ENCODE peak calls at places on chromosomes 6 and 20, in seven cellular contexts. R is HCT116; U is CD8-positive, alpha-beta T cell; X is pancreas; H is upper lobe of right lung; P is lower lobe of right lung; N is left lung. J is an unnamed sample. For H3K4me1, the result is how much of the 10 kb centered on the place peaks cover.

GRCh38 chr20:49283703-49284625 is 6.1 kb upstream of the ZNFX1 start:
- ATAC-seq in N (no peak), R (peak), P (no peak), H (no peak), U (no peak), X (no peak), J (no peak)

GRCh38 chr6:107646176-107646575 is 156.3 kb downstream of the SOBP start:
- ATAC-seq in X (no peak), P (peak), U (no peak), R (no peak), N (peak), H (peak), J (peak)

GRCh38 chr20:32560989-32561830 is 23.9 kb downstream of the NOL4L start:
- ATAC-seq in H (no peak), U (peak), P (no peak), X (peak), R (no peak), N (no peak), J (no peak)

GRCh38 chr20:38085031-38085430 is 51.5 kb downstream of the RPRD1B start:
- ATAC-seq in X (no peak), N (no peak), R (no peak), H (peak), U (no peak), P (no peak), J (peak)

GRCh38 chr6:77290798-77291197 is 172.5 kb downstream of the HTR1B start:
- ATAC-seq in N (no peak), H (no peak), X (no peak), P (no peak), R (no peak), U (no peak), J (no peak)

GRCh38 chr6:36852481-36853147 is 13.4 kb upstream of the CPNE5 start:
- ATAC-seq in U (no peak), X (no peak), R (peak), P (no peak), N (peak), H (no peak), J (no peak)

GRCh38 chr20:48577557-48577956 is 250.2 kb downstream of the PREX1 start:
- ATAC-seq in X (no peak), N (no peak), U (no peak), R (no peak), H (peak), P (no peak), J (no peak)

GRCh38 chr6:78611886-78612480 is 255.4 kb upstream of the IRAK1BP1 start:
- ATAC-seq in R (peak), X (peak), U (no peak), P (no peak), H (no peak), N (peak), J (no peak)

GRCh38 chr6:105884426-105884825 is 201.7 kb upstream of the PRDM1 start:
- ATAC-seq in P (no peak), R (no peak), U (no peak), N (no peak), H (peak), X (no peak), J (no peak)

GRCh38 chr6:169240591-169241390 is 12.9 kb downstream of the THBS2 start:
- ATAC-seq in N (peak), P (no peak), H (no peak), U (no peak), X (no peak), R (no peak), J (no peak)

GRCh38 chr6:139944976-139945375 is 570.5 kb upstream of the CITED2 start:
- ATAC-seq in N (no peak), X (no peak), P (no peak), R (no peak), U (no peak), H (no peak), J (no peak)

GRCh38 chr6:97440590-97441176 is 157.7 kb upstream of the MMS22L start:
- ATAC-seq in X (no peak), H (no peak), N (no peak), R (peak), P (no peak), U (no peak), J (no peak)

GRCh38 chr20:18995455-18995854 is 181.9 kb downstream of the SCP2D1 start:
- ATAC-seq in R (no peak), U (no peak), P (no peak), N (no peak), H (no peak), X (no peak), J (no peak)

DNA sequence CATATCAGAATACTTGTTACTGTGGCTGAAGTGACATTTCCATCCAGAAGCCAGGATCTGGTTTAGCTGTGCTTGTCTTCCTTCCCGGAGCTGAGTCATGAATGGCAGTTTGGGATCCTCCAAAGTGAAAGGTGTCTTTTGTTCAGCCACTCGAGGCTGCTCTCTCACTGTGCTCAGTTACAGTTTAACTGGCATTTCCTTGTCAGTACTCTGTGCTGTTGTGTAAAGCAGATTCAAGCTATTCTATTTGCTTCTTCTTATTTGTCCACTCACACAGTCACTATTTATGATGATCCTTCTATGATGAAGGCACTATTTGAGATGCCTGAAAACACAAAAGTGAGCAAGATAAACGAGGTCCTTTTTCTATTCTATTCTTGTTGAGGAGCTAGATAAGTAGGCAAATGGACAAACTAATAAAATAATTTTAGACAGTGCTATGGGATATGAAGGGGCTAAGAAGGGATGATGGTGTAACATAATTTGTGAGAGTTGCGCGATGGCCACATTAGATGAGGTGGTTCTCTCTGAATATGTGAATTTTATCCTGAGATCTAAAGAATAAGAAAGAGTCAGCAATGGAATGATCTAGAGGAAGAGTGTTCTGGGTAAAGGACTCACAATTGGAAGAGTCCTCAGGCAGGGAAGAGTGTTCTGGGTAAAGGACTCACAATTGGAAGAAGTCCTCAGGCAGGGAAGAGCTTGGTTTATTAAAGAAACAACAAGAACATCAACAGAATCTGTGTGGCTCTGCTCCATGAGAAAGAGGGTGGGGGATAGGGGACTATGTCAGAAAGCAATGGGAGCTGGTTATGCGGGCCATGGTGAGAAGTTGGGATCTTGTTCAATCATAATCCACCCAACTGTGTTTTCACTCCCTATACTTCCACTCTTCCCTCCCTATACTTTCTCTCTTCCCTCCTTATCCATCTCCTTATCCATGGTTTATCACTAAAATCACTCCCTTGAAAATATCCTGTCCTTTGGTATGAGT is 40.1 kb downstream of the CYP24A1 start:
- ATAC-seq in X (no peak), R (peak), H (peak), P (peak), U (no peak), N (peak), J (no peak)
- H3K4me3 ChIP-seq in X (no peak), R (no peak), H (no peak), P (no peak), U (no peak), N (no peak), J (no peak)

DNA sequence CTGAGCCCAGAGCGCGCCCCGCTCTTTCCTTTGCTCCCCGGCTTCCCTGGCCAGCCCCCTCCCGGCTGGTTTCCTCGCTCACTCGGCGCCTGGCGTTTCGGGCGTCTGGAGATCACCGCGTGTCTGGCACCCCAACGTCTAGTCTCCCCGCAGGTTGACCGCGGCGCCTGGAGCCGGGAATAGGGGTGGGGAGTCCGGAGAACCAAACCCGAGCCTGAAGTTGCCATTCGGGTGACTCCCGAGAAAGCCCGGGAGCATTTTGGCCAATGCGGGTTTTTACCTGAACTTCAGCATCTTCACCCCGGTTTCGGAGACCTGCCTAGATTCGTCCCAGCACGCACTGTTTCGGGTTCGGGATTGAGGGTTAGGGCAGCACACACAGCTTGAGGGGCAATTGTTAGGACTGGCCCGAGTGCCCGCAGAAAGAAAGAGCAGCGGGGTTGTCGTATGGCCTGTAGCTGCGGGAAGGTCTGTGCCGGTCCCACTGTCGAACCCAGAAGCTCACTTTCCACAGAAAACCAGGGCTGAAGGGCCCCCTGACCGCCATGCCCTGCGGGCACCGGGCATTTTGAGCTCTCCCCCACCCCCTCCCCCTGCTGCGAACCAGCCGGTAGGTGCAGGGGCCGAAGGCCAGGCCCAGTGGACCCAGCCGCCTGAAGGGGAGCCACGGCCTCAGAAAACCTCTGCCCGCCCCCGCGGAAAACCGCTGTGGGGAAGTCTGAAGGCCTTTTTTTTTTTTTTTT is 2.1 kb downstream of the FOXP4 start:
- ATAC-seq in N (peak), X (peak), H (peak), U (no peak), R (no peak), P (peak), J (no peak)
- H3K4me1 ChIP-seq in N (under half), X (under half), H (under half), U (under half), R (under half), P (under half), J (under half)

DNA sequence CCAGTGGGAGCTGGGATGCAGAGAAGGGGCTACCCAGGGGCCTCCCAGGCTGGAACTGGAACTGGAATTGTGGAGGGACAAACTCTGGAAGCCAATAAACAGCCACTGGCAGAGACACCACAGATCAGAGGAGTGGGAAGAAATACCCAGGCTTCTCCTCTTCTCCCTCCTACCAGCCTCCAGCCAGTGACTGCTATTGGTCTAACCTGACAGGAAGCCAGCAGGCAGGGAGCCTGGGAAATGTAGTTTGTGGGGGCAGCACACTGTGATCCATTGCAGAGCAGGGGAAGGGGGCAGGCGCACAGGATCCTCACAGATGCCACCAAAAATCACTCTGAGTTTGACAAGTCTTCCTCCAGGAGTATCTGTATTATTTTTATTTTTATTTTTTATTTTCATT is 12.1 kb upstream of the MLN start:
- ATAC-seq in H (peak), X (peak), N (no peak), P (no peak), R (peak), U (no peak), J (no peak)
- H3K4me3 ChIP-seq in H (no peak), X (no peak), N (no peak), P (no peak), R (no peak), U (no peak), J (no peak)

DNA sequence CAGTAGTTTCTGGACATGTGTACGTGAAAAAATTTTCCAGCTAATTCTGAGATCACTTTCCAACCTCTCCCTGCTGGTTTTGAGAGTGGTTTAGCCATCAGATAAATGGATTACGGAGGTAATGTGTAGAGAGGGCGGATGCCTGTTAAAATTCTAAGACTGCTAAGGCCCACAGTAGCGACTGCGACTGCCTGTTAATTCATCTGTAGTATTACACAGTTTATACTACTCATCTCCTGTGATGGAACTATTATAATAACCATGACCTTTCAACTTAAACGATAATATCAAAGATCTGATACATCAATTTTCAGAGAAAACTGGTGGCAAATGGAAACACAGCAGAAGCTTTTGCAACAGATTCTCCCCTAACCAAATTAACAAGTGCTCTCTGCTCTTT is 102.3 kb downstream of the IRF4 start:
- ATAC-seq in N (no peak), P (no peak), H (no peak), X (no peak), R (no peak), U (no peak), J (no peak)
- H3K4me1 ChIP-seq in N (under half), P (under half), H (under half), X (under half), R (under half), U (half or more), J (under half)

GRCh38 chr6:33103776-33104175 is 28.0 kb downstream of the HLA-DPB1 start:
- ATAC-seq in R (no peak), X (no peak), P (no peak), H (no peak), U (no peak), N (no peak), J (no peak)
- H3K4me3 ChIP-seq in R (no peak), X (no peak), P (no peak), H (no peak), U (no peak), N (no peak), J (no peak)

GRCh38 chr20:3803289-3803688 is 7.2 kb downstream of the CDC25B start:
- ATAC-seq in R (no peak), P (no peak), N (no peak), H (no peak), X (no peak), U (no peak), J (no peak)
- H3K4me1 ChIP-seq in R (half or more), P (half or more), N (half or more), H (half or more), X (under half), U (half or more), J (half or more)

J was measured in gastroesophageal sphincter.